ENCODE peak calls at places on chromosomes 2 and 18, in four cellular contexts. D is HEK293T, I is pancreas, U is mesenteric fat pad. K is an unnamed sample.

GRCh38 chr2:198762456-198762855 is 695.3 kb downstream of the SATB2 start:
- DNase-seq in U (no peak), I (no peak), D (no peak), K (no peak)

GRCh38 chr2:149465873-149466272 is 121.7 kb downstream of the MMADHC start:
- DNase-seq in U (no peak), D (no peak), I (no peak), K (no peak)

GRCh38 chr2:8319219-8319618 is 362.6 kb upstream of the ID2 start:
- DNase-seq in D (no peak), U (no peak), I (no peak), K (no peak)

GRCh38 chr2:42795871-42796301 is 3.5 kb upstream of the HAAO start:
- DNase-seq in U (peak), D (no peak), I (no peak), K (no peak)

GRCh38 chr2:61055557-61055956 is 10.1 kb upstream of the SANBR start:
- DNase-seq in D (no peak), U (no peak), I (no peak), K (no peak)

GRCh38 chr18:41324020-41324791 is 630.8 kb upstream of the PIK3C3 start:
- DNase-seq in U (no peak), I (no peak), D (no peak), K (no peak)

GRCh38 chr2:238306680-238306998 is 13.7 kb upstream of the TRAF3IP1 start:
- DNase-seq in I (no peak), U (no peak), D (no peak), K (peak)

GRCh38 chr2:190379249-190379964 is 28.7 kb upstream of the MFSD6 start:
- DNase-seq in U (no peak), I (no peak), D (no peak), K (no peak)

GRCh38 chr2:100104718-100105677 is 37.4 kb downstream of the AFF3 start:
- DNase-seq in I (no peak), D (peak), U (no peak), K (no peak)

GRCh38 chr2:24317491-24317920 is 42.8 kb downstream of the ITSN2 start:
- DNase-seq in D (no peak), I (peak), U (no peak), K (no peak)

GRCh38 chr2:26203906-26204305 is 31.0 kb downstream of the GAREM2 start:
- DNase-seq in D (no peak), I (no peak), U (no peak), K (no peak)

GRCh38 chr2:42569116-42569711 is 782 bp downstream of the MTA3 start:
- DNase-seq in U (no peak), I (peak), D (peak), K (peak)

GRCh38 chr2:226031962-226032441 is 632.5 kb downstream of the NYAP2 start:
- DNase-seq in U (no peak), I (no peak), D (no peak), K (no peak)

GRCh38 chr2:20186078-20186854 is 38.7 kb downstream of the SDC1 start:
- DNase-seq in U (no peak), D (no peak), I (peak), K (no peak)

GRCh38 chr2:177076636-177077179 is 135.9 kb upstream of the HNRNPA3 start:
- DNase-seq in D (peak), I (no peak), U (no peak), K (no peak)

GRCh38 chr2:41937464-41937861 is 110.4 kb upstream of the PKDCC start:
- DNase-seq in U (peak), I (no peak), D (no peak), K (no peak)

GRCh38 chr2:195009202-195009601 is 647.8 kb upstream of the SLC39A10 start:
- DNase-seq in D (no peak), I (no peak), U (no peak), K (peak)

GRCh38 chr2:240213226-240213475 is 72.7 kb upstream of the OTOS start:
- DNase-seq in I (no peak), U (no peak), D (no peak), K (peak)

GRCh38 chr18:62128157-62128556 is 58.7 kb downstream of the PIGN start:
- DNase-seq in U (no peak), D (no peak), I (no peak), K (no peak)